ENCODE peak calls at places on chromosomes 11 and 22, in ten cellular contexts. J is suprapubic skin; C is uterus; M is effector memory CD4-positive, alpha-beta T cell; Q is body of pancreas; Z is right lobe of liver; A is NT2/D1; S is pancreas; U is esophagus squamous epithelium; E is adrenal gland. N is an unnamed sample.
A peak's percentile ranks its signal among the peaks of the same experiment; 100 is the strongest.

GRCh38 chr11:8934735-8935478 is 2.2 kb upstream of the C11orf16 start:
- DNase-seq in J (no peak), C (no peak), M (no peak), Q (no peak), Z (no peak), A (no peak), S (no peak), U (no peak), E (no peak), N (no peak)

GRCh38 chr22:25201557-25202273 is 2.1 kb downstream of the CRYBB3 start:
- DNase-seq in J (no peak), C (no peak), M (no peak), Q (no peak), Z (no peak), A (no peak), S (no peak), U (no peak), E (no peak), N (no peak)

GRCh38 chr11:102204174-102204573 is 93.9 kb downstream of the YAP1 start:
- DNase-seq in J (no peak), C (no peak), M (no peak), Q (no peak), Z (no peak), A (no peak), S (no peak), U (no peak), E (no peak), N (no peak)

GRCh38 chr22:33921576-33922181 is 1.4 kb upstream of the LARGE1 start:
- DNase-seq in J (peak; percentile 84), C (peak; percentile 70), M (no peak), Q (peak; percentile 38), Z (peak; percentile 76), A (peak; percentile 66), S (peak; percentile 50), U (no peak), E (peak; percentile 65), N (peak; percentile 50)

GRCh38 chr22:25992331-25992730 is 176.9 kb upstream of the SEZ6L start:
- DNase-seq in J (no peak), C (no peak), M (no peak), Q (no peak), Z (no peak), A (no peak), S (no peak), U (no peak), E (no peak), N (no peak)

GRCh38 chr11:44949160-44950035 is 1.3 kb downstream of the TP53I11 start:
- DNase-seq in J (no peak), C (no peak), M (no peak), Q (no peak), Z (no peak), A (peak; percentile 78), S (peak; percentile 48), U (no peak), E (no peak), N (peak; percentile 44)

GRCh38 chr22:35627267-35628041 is 10.3 kb upstream of the MB start:
- DNase-seq in J (peak; percentile 84), C (peak; percentile 89), M (peak; percentile 12), Q (peak; percentile 89), Z (peak; percentile 90), A (peak; percentile 61), S (peak; percentile 85), U (no peak), E (peak; percentile 82), N (peak; percentile 86)

GRCh38 chr11:86183694-86184093 is 60.9 kb upstream of the EED start:
- DNase-seq in J (no peak), C (no peak), M (no peak), Q (no peak), Z (no peak), A (no peak), S (no peak), U (no peak), E (no peak), N (no peak)

DNA sequence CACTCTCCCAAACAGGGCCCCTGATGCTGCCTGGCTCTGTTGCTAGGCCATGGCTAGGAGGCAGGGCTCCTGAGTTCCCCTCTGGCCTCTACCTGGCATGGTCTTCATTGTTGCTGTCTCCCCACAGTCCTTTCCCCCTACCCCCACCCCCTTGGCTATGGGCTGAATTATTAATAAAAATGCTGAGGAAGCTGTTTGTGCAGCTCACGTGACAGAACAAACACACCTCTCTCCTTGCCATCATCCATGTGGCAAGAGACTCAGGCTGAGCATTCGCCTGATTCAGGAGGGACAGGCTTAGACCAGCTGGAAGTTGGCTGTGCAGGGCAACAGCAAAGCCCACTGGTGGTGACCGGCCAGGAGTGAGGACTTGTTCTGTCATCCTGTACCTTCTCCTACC is 4.2 kb upstream of the SYT7 start:
- DNase-seq in J (no peak), C (no peak), M (no peak), Q (peak; percentile 36), Z (no peak), A (no peak), S (no peak), U (no peak), E (no peak), N (no peak)
- H3K27me3 ChIP-seq in J (peaks cover 6% of the 10 kb centered on the region), C (peaks cover 9% of the 10 kb centered on the region), M (peaks cover 5% of the 10 kb centered on the region), Q (peaks cover 4% of the 10 kb centered on the region), Z (no peaks in the 10 kb centered on the region), A (peaks cover 58% of the 10 kb centered on the region), S (no peaks in the 10 kb centered on the region), U (peaks cover 58% of the 10 kb centered on the region), E (peaks cover 9% of the 10 kb centered on the region), N (peaks cover 4% of the 10 kb centered on the region)

DNA sequence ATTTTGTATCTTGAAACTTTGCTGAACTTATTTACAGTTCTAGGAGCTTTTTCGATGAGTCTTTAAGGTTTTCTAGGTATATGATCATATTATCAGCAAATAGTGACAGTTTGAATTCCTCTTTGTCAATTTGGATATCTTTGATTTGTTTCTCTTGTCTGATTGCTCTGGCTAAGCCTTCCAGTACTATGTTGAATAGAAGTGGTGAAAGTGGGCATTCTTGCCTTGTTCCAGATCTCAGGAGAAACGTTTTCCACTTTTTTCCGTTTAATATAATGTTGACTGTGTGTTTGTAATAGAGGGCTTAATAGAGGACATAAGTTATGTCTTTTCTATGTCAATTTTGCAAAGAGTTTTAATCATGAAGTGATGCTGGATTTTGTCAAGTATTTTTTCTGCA is 124.3 kb downstream of the ZNF280B start:
- DNase-seq in J (no peak), C (no peak), M (no peak), Q (no peak), Z (no peak), A (no peak), S (no peak), U (no peak), E (no peak), N (no peak)
- H3K27me3 ChIP-seq in J (peaks cover 44% of the 10 kb centered on the region), C (no peaks in the 10 kb centered on the region), M (no peaks in the 10 kb centered on the region), Q (no peaks in the 10 kb centered on the region), Z (no peaks in the 10 kb centered on the region), A (peaks cover 100% of the 10 kb centered on the region), S (no peaks in the 10 kb centered on the region), U (peaks cover 83% of the 10 kb centered on the region), E (no peaks in the 10 kb centered on the region), N (peaks cover 4% of the 10 kb centered on the region)

GRCh38 chr11:124869331-124869730 is 4.1 kb downstream of the ROBO3 start:
- DNase-seq in J (no peak), C (no peak), M (no peak), Q (no peak), Z (no peak), A (no peak), S (no peak), U (no peak), E (no peak), N (no peak)

GRCh38 chr11:124869856-124870387 is 4.7 kb downstream of the ROBO3 start:
- DNase-seq in J (no peak), C (no peak), M (no peak), Q (no peak), Z (no peak), A (no peak), S (no peak), U (no peak), E (no peak), N (no peak)

GRCh38 chr11:124872280-124872679 is 7.0 kb downstream of the ROBO3 start:
- DNase-seq in J (no peak), C (no peak), M (no peak), Q (no peak), Z (no peak), A (no peak), S (no peak), U (no peak), E (no peak), N (no peak)

GRCh38 chr11:124868322-124869274 is 3.4 kb downstream of the ROBO3 start:
- DNase-seq in J (no peak), C (no peak), M (no peak), Q (no peak), Z (no peak), A (no peak), S (no peak), U (no peak), E (no peak), N (peak; percentile 78)

GRCh38 chr11:124870430-124870829 is 5.2 kb downstream of the ROBO3 start:
- DNase-seq in J (no peak), C (no peak), M (no peak), Q (no peak), Z (no peak), A (no peak), S (no peak), U (no peak), E (no peak), N (no peak)
- H3K27me3 ChIP-seq in J (peaks cover 85% of the 10 kb centered on the region), C (peaks cover 21% of the 10 kb centered on the region), M (peaks cover 45% of the 10 kb centered on the region), Q (peaks cover 43% of the 10 kb centered on the region), Z (peaks cover 13% of the 10 kb centered on the region), A (peaks cover 84% of the 10 kb centered on the region), S (peaks cover 13% of the 10 kb centered on the region), U (peaks cover 100% of the 10 kb centered on the region), E (peaks cover 66% of the 10 kb centered on the region), N (peaks cover 64% of the 10 kb centered on the region)

GRCh38 chr22:20636945-20637344 is 129.5 kb downstream of the MED15 start:
- DNase-seq in J (no peak), C (no peak), M (no peak), Q (no peak), Z (no peak), A (no peak), S (no peak), U (no peak), E (no peak), N (no peak)

GRCh38 chr22:20635227-20635591 is 127.8 kb downstream of the MED15 start:
- DNase-seq in J (no peak), C (no peak), M (no peak), Q (no peak), Z (no peak), A (no peak), S (no peak), U (no peak), E (no peak), N (no peak)

GRCh38 chr22:20636075-20636812 is 128.8 kb downstream of the MED15 start:
- DNase-seq in J (no peak), C (no peak), M (no peak), Q (no peak), Z (no peak), A (no peak), S (no peak), U (no peak), E (no peak), N (no peak)

GRCh38 chr22:20632518-20632917 is 125.1 kb downstream of the MED15 start:
- DNase-seq in J (no peak), C (no peak), M (no peak), Q (no peak), Z (no peak), A (no peak), S (no peak), U (no peak), E (no peak), N (no peak)

DNA sequence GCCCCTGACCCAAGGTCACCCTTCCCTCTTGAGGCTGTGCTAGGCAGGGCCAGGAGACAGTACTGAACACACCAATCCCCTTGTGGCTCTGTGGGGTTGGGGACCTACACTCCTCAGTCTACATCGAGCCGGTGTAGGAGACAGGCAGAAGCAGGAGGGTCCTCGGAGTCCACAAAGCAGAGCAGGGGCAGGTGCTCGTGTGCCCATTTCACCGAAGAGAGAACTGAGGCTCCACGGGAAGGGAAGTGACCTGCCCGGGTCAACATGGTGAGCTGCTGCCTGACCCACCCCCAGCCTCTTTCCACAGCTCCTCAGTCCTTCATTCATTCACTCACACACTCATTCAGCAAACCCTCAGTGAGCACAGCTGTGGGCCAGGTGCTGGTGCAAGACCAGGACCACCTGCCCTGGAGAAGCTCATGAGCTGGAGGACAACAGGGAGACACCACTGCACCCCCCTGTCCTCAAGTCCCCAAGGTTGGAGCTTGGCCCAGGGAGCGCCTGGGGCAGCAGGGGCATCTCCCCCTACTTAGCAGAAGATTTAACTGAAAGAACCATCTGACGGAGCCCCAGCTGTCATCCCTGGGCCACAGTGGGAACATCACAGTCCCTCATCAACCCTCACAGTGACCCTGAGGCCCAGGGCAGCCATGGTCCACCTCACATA is 127.3 kb downstream of the MED15 start:
- DNase-seq in J (no peak), C (no peak), M (no peak), Q (no peak), Z (no peak), A (no peak), S (no peak), U (no peak), E (no peak), N (no peak)
- H3K27me3 ChIP-seq in J (peaks cover 29% of the 10 kb centered on the region), C (no peaks in the 10 kb centered on the region), M (no peaks in the 10 kb centered on the region), Q (no peaks in the 10 kb centered on the region), Z (no peaks in the 10 kb centered on the region), A (no peaks in the 10 kb centered on the region), S (no peaks in the 10 kb centered on the region), U (peaks cover 47% of the 10 kb centered on the region), E (no peaks in the 10 kb centered on the region), N (peaks cover 11% of the 10 kb centered on the region)